ENCODE peak calls at places on chromosomes 11 and 22, in four cellular contexts. One of them, this sample, is unnamed.

GRCh38 chr22:30891781-30892180 is 76.8 kb downstream of the MORC2 start:
- DNase-seq in H1: peak; percentile 27
- DNase-seq in IMR-90: no peak
- DNase-seq in mesendoderm: no peak
- DNase-seq in this sample: no peak

GRCh38 chr11:123580137-123580536 is 74.3 kb downstream of the SCN3B start:
- DNase-seq in H1: no peak
- DNase-seq in IMR-90: no peak
- DNase-seq in mesendoderm: no peak
- DNase-seq in this sample: no peak

GRCh38 chr11:126307706-126308105 is 3.8 kb downstream of the DCPS start:
- DNase-seq in H1: peak; percentile 59
- DNase-seq in IMR-90: peak; percentile 58
- DNase-seq in mesendoderm: peak; percentile 79
- DNase-seq in this sample: peak; percentile 52

GRCh38 chr22:49826603-49827306 is 918 bp downstream of the BRD1 start:
- DNase-seq in IMR-90: peak; percentile 32
- DNase-seq in mesendoderm: peak; percentile 25
- DNase-seq in H1: peak; percentile 60
- DNase-seq in this sample: no peak

GRCh38 chr11:20367313-20367948 is 3.9 kb downstream of the HTATIP2 start:
- DNase-seq in mesendoderm: peak; percentile 46
- DNase-seq in H1: no peak
- DNase-seq in IMR-90: peak; percentile 94
- DNase-seq in this sample: no peak

GRCh38 chr22:40519284-40519947 is 117.1 kb downstream of the MRTFA start:
- DNase-seq in H1: no peak
- DNase-seq in IMR-90: no peak
- DNase-seq in mesendoderm: no peak
- DNase-seq in this sample: no peak

GRCh38 chr11:29781268-29781667 is 235.6 kb downstream of the KCNA4 start:
- DNase-seq in H1: no peak
- DNase-seq in IMR-90: no peak
- DNase-seq in mesendoderm: no peak
- DNase-seq in this sample: no peak

GRCh38 chr22:45426387-45426786 is 12.9 kb downstream of the RIBC2 start:
- DNase-seq in mesendoderm: no peak
- DNase-seq in IMR-90: no peak
- DNase-seq in H1: no peak
- DNase-seq in this sample: no peak

GRCh38 chr11:118056806-118057205 is 20.1 kb upstream of the TMPRSS4 start:
- DNase-seq in IMR-90: no peak
- DNase-seq in H1: no peak
- DNase-seq in mesendoderm: no peak
- DNase-seq in this sample: no peak

GRCh38 chr11:124757320-124757719 is 4.8 kb downstream of the ESAM start:
- DNase-seq in IMR-90: no peak
- DNase-seq in H1: no peak
- DNase-seq in mesendoderm: no peak
- DNase-seq in this sample: no peak

GRCh38 chr11:33379931-33380330 is 122.8 kb downstream of the HIPK3 start:
- DNase-seq in H1: no peak
- DNase-seq in mesendoderm: no peak
- DNase-seq in IMR-90: no peak
- DNase-seq in this sample: no peak

GRCh38 chr11:118243993-118244762 is 8.0 kb downstream of the MPZL3 start:
- DNase-seq in mesendoderm: no peak
- DNase-seq in H1: no peak
- DNase-seq in IMR-90: no peak
- DNase-seq in this sample: no peak

GRCh38 chr11:64994318-64994717 is 2.5 kb downstream of the BATF2 start:
- DNase-seq in IMR-90: no peak
- DNase-seq in mesendoderm: no peak
- DNase-seq in H1: no peak
- DNase-seq in this sample: no peak

GRCh38 chr22:45881524-45881875 is 95.5 kb downstream of the WNT7B start:
- DNase-seq in IMR-90: no peak
- DNase-seq in H1: no peak
- DNase-seq in mesendoderm: no peak
- DNase-seq in this sample: no peak

GRCh38 chr11:104564921-104565580 is 333.2 kb downstream of the CASP12 start:
- DNase-seq in H1: no peak
- DNase-seq in mesendoderm: no peak
- DNase-seq in IMR-90: no peak
- DNase-seq in this sample: no peak

GRCh38 chr11:96306933-96307747 is 35.9 kb downstream of the MAML2 start:
- DNase-seq in mesendoderm: peak; percentile 95
- DNase-seq in H1: no peak
- DNase-seq in IMR-90: peak; percentile 99
- DNase-seq in this sample: no peak

GRCh38 chr11:36564376-36565032 is 3.3 kb upstream of the RAG1 start:
- DNase-seq in H1: peak; percentile 53
- DNase-seq in mesendoderm: peak; percentile 71
- DNase-seq in IMR-90: peak; percentile 61
- DNase-seq in this sample: peak; percentile 50

GRCh38 chr11:2107521-2107920 is 31.7 kb downstream of the IGF2 start:
- DNase-seq in IMR-90: no peak
- DNase-seq in mesendoderm: no peak
- DNase-seq in H1: no peak
- DNase-seq in this sample: no peak

GRCh38 chr11:48683226-48683720 is 194.7 kb downstream of the OR4A47 start:
- DNase-seq in H1: no peak
- DNase-seq in mesendoderm: no peak
- DNase-seq in IMR-90: no peak
- DNase-seq in this sample: no peak

GRCh38 chr11:36447514-36447913 is 62.6 kb downstream of the TRAF6 start:
- DNase-seq in IMR-90: no peak
- DNase-seq in mesendoderm: no peak
- DNase-seq in H1: no peak
- DNase-seq in this sample: no peak

GRCh38 chr22:49999063-49999900 is 13.3 kb downstream of the IL17REL start:
- DNase-seq in mesendoderm: peak; percentile 51
- DNase-seq in IMR-90: no peak
- DNase-seq in H1: peak; percentile 78
- DNase-seq in this sample: peak; percentile 87

GRCh38 chr11:101187748-101188147 is 58.1 kb upstream of the PGR start:
- DNase-seq in IMR-90: no peak
- DNase-seq in H1: no peak
- DNase-seq in mesendoderm: no peak
- DNase-seq in this sample: no peak

GRCh38 chr11:2294340-2295290 is 7.1 kb downstream of the C11orf21 start:
- DNase-seq in IMR-90: no peak
- DNase-seq in mesendoderm: no peak
- DNase-seq in H1: peak; percentile 13
- DNase-seq in this sample: no peak

GRCh38 chr11:43567396-43567975 is 113.1 kb upstream of the HSD17B12 start:
- DNase-seq in mesendoderm: peak; percentile 54
- DNase-seq in H1: no peak
- DNase-seq in IMR-90: peak; percentile 56
- DNase-seq in this sample: no peak

GRCh38 chr22:44344407-44344806 is 31.7 kb upstream of the SHISAL1 start:
- DNase-seq in mesendoderm: no peak
- DNase-seq in H1: no peak
- DNase-seq in IMR-90: no peak
- DNase-seq in this sample: no peak

GRCh38 chr11:13321431-13321830 is 43.8 kb downstream of the BMAL1 start:
- DNase-seq in IMR-90: no peak
- DNase-seq in mesendoderm: no peak
- DNase-seq in H1: no peak
- DNase-seq in this sample: no peak

GRCh38 chr11:69385466-69385820 is 91.5 kb downstream of the MYEOV start:
- DNase-seq in H1: no peak
- DNase-seq in mesendoderm: no peak
- DNase-seq in IMR-90: no peak
- DNase-seq in this sample: no peak

GRCh38 chr11:45806072-45806933 is 1.4 kb downstream of the SLC35C1 start:
- DNase-seq in H1: no peak
- DNase-seq in mesendoderm: no peak
- DNase-seq in IMR-90: no peak
- DNase-seq in this sample: no peak

GRCh38 chr22:46852771-46853170 is 90.3 kb downstream of the TBC1D22A start:
- DNase-seq in H1: no peak
- DNase-seq in IMR-90: no peak
- DNase-seq in mesendoderm: no peak
- DNase-seq in this sample: no peak

GRCh38 chr22:29072193-29072978 is 449 bp upstream of the KREMEN1 start:
- DNase-seq in IMR-90: peak; percentile 42
- DNase-seq in H1: peak; percentile 99
- DNase-seq in mesendoderm: peak; percentile 96
- DNase-seq in this sample: peak; percentile 98

GRCh38 chr11:94787798-94788197 is 19.6 kb downstream of the AMOTL1 start:
- DNase-seq in mesendoderm: peak; percentile 67
- DNase-seq in H1: no peak
- DNase-seq in IMR-90: no peak
- DNase-seq in this sample: no peak

GRCh38 chr11:94786264-94787126 is 18.3 kb downstream of the AMOTL1 start:
- DNase-seq in H1: no peak
- DNase-seq in mesendoderm: peak; percentile 82
- DNase-seq in IMR-90: peak; percentile 59
- DNase-seq in this sample: peak; percentile 66

GRCh38 chr11:94784884-94785283 is 16.7 kb downstream of the AMOTL1 start:
- DNase-seq in H1: no peak
- DNase-seq in IMR-90: no peak
- DNase-seq in mesendoderm: no peak
- DNase-seq in this sample: no peak

GRCh38 chr11:94788396-94788795 is 20.2 kb downstream of the AMOTL1 start:
- DNase-seq in IMR-90: no peak
- DNase-seq in H1: no peak
- DNase-seq in mesendoderm: no peak
- DNase-seq in this sample: no peak

DNA sequence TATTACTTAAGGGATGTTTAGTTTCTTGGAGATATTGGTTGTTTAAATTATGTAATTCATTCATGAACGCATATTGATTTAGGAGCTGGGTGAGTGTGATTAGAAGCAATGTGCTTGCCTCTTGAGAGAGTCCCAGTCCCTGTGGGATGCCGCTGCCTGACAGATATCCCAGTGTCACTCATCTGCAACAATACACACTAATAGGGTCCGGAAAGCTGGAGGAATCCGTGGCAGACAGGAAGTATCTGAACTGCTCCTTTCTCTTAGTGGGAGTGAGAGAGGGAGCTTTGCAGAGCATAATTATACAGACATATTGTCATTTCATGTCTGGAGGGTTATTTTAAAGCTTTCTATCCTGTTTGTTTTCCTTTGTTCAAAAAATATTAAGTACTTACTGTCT is 17.4 kb downstream of the AMOTL1 start:
- DNase-seq in IMR-90: no peak
- DNase-seq in mesendoderm: peak; percentile 87
- DNase-seq in H1: no peak
- DNase-seq in this sample: no peak
- H4K5ac ChIP-seq in IMR-90: peak overlapping the region; percentile 51
- H4K5ac ChIP-seq in mesendoderm: no peak overlapping the region
- H4K5ac ChIP-seq in H1: no peak overlapping the region
- H4K5ac ChIP-seq in this sample: no peak overlapping the region

GRCh38 chr22:37362618-37363017 is 64.7 kb downstream of the ELFN2 start:
- DNase-seq in IMR-90: peak; percentile 28
- DNase-seq in H1: no peak
- DNase-seq in mesendoderm: no peak
- DNase-seq in this sample: no peak

GRCh38 chr22:37366601-37367000 is 60.7 kb downstream of the ELFN2 start:
- DNase-seq in IMR-90: no peak
- DNase-seq in mesendoderm: no peak
- DNase-seq in H1: no peak
- DNase-seq in this sample: no peak

GRCh38 chr22:37365950-37366349 is 61.3 kb downstream of the ELFN2 start:
- DNase-seq in mesendoderm: no peak
- DNase-seq in H1: no peak
- DNase-seq in IMR-90: no peak
- DNase-seq in this sample: no peak

GRCh38 chr22:37368058-37368457 is 59.2 kb downstream of the ELFN2 start:
- DNase-seq in IMR-90: no peak
- DNase-seq in H1: no peak
- DNase-seq in mesendoderm: peak; percentile 11
- DNase-seq in this sample: no peak

GRCh38 chr22:37363593-37363992 is 63.7 kb downstream of the ELFN2 start:
- DNase-seq in mesendoderm: no peak
- DNase-seq in IMR-90: no peak
- DNase-seq in H1: no peak
- DNase-seq in this sample: no peak
- H2BK15ac ChIP-seq in mesendoderm: no peak overlapping the region
- H2BK15ac ChIP-seq in IMR-90: no peak overlapping the region
- H2BK15ac ChIP-seq in H1: no peak overlapping the region
- H2BK15ac ChIP-seq in this sample: no peak overlapping the region

GRCh38 chr11:112481431-112481830 is 220.8 kb upstream of the PLET1 start:
- DNase-seq in mesendoderm: no peak
- DNase-seq in H1: no peak
- DNase-seq in IMR-90: no peak
- DNase-seq in this sample: no peak

GRCh38 chr11:112481893-112482292 is 221.2 kb upstream of the PLET1 start:
- DNase-seq in mesendoderm: peak; percentile 40
- DNase-seq in H1: no peak
- DNase-seq in IMR-90: no peak
- DNase-seq in this sample: no peak

GRCh38 chr11:112477152-112477928 is 216.7 kb upstream of the PLET1 start:
- DNase-seq in mesendoderm: no peak
- DNase-seq in IMR-90: no peak
- DNase-seq in H1: no peak
- DNase-seq in this sample: no peak

GRCh38 chr11:112477929-112478317 is 217.3 kb upstream of the PLET1 start:
- DNase-seq in H1: no peak
- DNase-seq in IMR-90: no peak
- DNase-seq in mesendoderm: peak; percentile 8
- DNase-seq in this sample: no peak

GRCh38 chr11:112478806-112479205 is 218.1 kb upstream of the PLET1 start:
- DNase-seq in IMR-90: no peak
- DNase-seq in mesendoderm: no peak
- DNase-seq in H1: no peak
- DNase-seq in this sample: no peak
- H4K5ac ChIP-seq in IMR-90: no peak overlapping the region
- H4K5ac ChIP-seq in mesendoderm: no peak overlapping the region
- H4K5ac ChIP-seq in H1: no peak overlapping the region
- H4K5ac ChIP-seq in this sample: no peak overlapping the region

DNA sequence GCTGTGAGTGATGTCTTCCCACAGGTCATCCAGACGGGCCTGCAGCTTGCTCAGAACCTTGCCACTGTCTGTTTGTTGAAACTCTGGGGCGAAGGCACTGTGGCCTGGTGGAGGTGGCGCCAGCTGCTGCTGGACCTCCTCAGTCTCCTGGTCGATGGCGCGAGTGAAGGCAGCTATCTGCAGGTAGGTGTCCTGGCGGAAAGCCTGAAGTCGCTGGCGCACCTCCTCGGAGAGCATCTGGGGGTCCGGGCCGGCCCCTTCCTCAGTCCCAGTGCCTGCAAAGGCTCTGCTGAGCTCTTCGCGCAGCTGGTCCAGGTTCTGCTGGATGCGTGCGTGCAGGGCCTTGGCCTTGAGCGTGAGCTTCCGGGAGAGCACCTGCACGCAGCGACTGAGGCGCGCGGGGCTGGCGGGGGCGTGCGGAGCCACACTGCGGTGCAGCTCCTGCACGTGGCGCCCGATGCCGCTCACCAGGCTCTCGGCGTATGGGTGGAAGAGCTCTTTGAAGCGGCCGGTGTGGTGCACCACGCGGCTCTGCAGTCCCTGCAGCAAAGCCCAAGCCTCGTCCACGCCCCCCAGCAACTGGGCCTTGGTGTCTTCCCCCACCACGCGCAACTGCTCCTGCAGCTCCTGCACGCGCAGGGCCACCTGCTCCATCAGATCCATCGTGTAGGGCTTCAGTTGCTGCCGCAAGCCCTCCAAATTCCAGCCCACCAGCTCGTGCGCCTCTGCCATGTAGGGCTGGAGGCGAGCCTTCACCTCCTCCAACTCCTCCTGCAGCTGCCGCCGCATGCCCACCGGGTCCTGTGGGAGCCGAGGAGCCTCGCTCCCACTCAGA is 1.3 kb downstream of the APOA5 start:
- DNase-seq in mesendoderm: no peak
- DNase-seq in IMR-90: no peak
- DNase-seq in H1: no peak
- DNase-seq in this sample: no peak
- H2BK15ac ChIP-seq in mesendoderm: no peak overlapping the region
- H2BK15ac ChIP-seq in IMR-90: no peak overlapping the region
- H2BK15ac ChIP-seq in H1: peak overlapping the region; percentile 97
- H2BK15ac ChIP-seq in this sample: no peak overlapping the region

This sample was measured in H9.